ENCODE peak calls at places on chromosomes 6 and 20, in seven cellular contexts. G, Q, L, V, S, H and I are unnamed samples.

GRCh38 chr6:170281331-170282292 is 9.3 kb downstream of the DLL1 start:
- DNase-seq in G (no peak), Q (no peak), V (no peak), H (no peak), L (no peak), S (no peak), I (peak; percentile 54)

GRCh38 chr6:49409951-49410542 is 53.0 kb downstream of the MMUT start:
- DNase-seq in H (peak; percentile 5), L (peak; percentile 51), G (peak; percentile 90), V (peak; percentile 83), S (peak; percentile 86), Q (peak; percentile 90), I (peak; percentile 5)

GRCh38 chr6:39688494-39688893 is 36.7 kb downstream of the KIF6 start:
- DNase-seq in G (no peak), V (peak; percentile 75), H (no peak), S (peak; percentile 70), L (no peak), Q (no peak), I (no peak)

GRCh38 chr6:14120556-14120955 is 3.0 kb downstream of the CD83 start:
- DNase-seq in S (no peak), V (no peak), L (no peak), H (no peak), G (no peak), Q (no peak), I (no peak)

GRCh38 chr6:159125977-159126376 is 43.2 kb upstream of the FNDC1 start:
- DNase-seq in L (no peak), Q (no peak), G (peak; percentile 86), V (peak; percentile 11), S (no peak), H (no peak), I (no peak)

GRCh38 chr6:134065706-134066105 is 13.3 kb upstream of the SLC2A12 start:
- DNase-seq in L (no peak), S (no peak), G (no peak), H (no peak), Q (no peak), V (peak; percentile 37), I (peak; percentile 62)

GRCh38 chr20:21609221-21609620 is 95.4 kb upstream of the NKX2-2 start:
- DNase-seq in H (no peak), G (no peak), Q (no peak), L (no peak), S (no peak), V (no peak), I (no peak)

GRCh38 chr20:6492396-6493055 is 275.0 kb upstream of the BMP2 start:
- DNase-seq in L (peak; percentile 39), H (no peak), Q (peak; percentile 78), V (peak; percentile 47), G (no peak), S (peak; percentile 29), I (no peak)

GRCh38 chr6:140846518-140847277 is 1286.0 kb upstream of the GJE1 start:
- DNase-seq in V (peak; percentile 16), L (no peak), Q (no peak), G (no peak), S (no peak), H (no peak), I (no peak)

GRCh38 chr20:23550227-23550626 is 18.1 kb downstream of the CST9L start:
- DNase-seq in S (no peak), G (peak; percentile 31), V (no peak), Q (no peak), H (no peak), L (no peak), I (no peak)

GRCh38 chr6:158384671-158385110 is 72.4 kb downstream of the TULP4 start:
- DNase-seq in G (no peak), Q (no peak), H (no peak), V (no peak), L (no peak), S (no peak), I (no peak)

GRCh38 chr20:2703716-2704475 is 11.3 kb downstream of the EBF4 start:
- DNase-seq in V (no peak), L (no peak), G (no peak), H (no peak), Q (no peak), S (no peak), I (no peak)

GRCh38 chr20:14853079-14853478 is 515.7 kb upstream of the FLRT3 start:
- DNase-seq in V (no peak), Q (no peak), H (no peak), S (no peak), G (no peak), L (no peak), I (no peak)

GRCh38 chr6:14981960-14982359 is 263.9 kb upstream of the JARID2 start:
- DNase-seq in Q (no peak), S (no peak), G (no peak), V (no peak), L (no peak), H (no peak), I (no peak)

GRCh38 chr20:34185766-34186620 is 55.2 kb upstream of the ASIP start:
- DNase-seq in V (peak; percentile 6), H (no peak), S (no peak), L (no peak), Q (no peak), G (no peak), I (no peak)

GRCh38 chr20:2245637-2246036 is 50.2 kb upstream of the TGM3 start:
- DNase-seq in L (no peak), G (peak; percentile 48), S (no peak), V (no peak), H (no peak), Q (no peak), I (no peak)

GRCh38 chr20:18533491-18533890 is 25.8 kb downstream of the SEC23B start:
- DNase-seq in V (no peak), S (no peak), Q (no peak), L (no peak), G (no peak), H (no peak), I (no peak)

GRCh38 chr6:21597706-21598273 is 4.2 kb downstream of the SOX4 start:
- DNase-seq in L (no peak), S (no peak), H (no peak), G (no peak), V (peak; percentile 54), Q (no peak), I (peak; percentile 54)

GRCh38 chr6:161117942-161118341 is 126.4 kb downstream of the MAP3K4 start:
- DNase-seq in V (no peak), G (no peak), S (no peak), Q (no peak), L (no peak), H (no peak), I (no peak)

DNA sequence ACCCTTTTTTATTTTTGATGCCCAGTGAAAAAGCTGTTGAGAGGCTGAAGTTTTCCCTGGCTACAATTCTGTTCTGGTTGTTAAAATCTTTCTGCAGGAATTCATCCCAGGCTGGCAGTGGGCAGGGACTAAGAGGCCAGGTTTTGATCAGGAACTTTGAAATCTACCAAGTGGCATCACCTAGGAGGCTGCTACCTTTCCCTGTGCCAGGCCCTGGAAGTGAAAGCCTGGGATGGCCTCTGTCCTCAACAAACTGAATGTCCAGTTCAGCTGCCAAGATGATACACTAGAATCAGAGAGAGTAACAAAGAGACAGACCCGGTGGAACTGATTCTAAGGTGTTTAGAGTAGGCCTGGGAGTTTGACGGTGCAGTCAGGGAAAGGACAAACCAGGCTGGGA is 596 bp downstream of the IYD start:
- DNase-seq in V (no peak), G (no peak), L (no peak), Q (no peak), H (no peak), S (no peak), I (no peak)
- H3K4me3 ChIP-seq in V (no peak overlapping the region), G (no peak overlapping the region), L (no peak overlapping the region), Q (no peak overlapping the region), H (no peak overlapping the region), S (no peak overlapping the region), I (no peak overlapping the region)

GRCh38 chr6:16729183-16729696 is 32.0 kb downstream of the ATXN1 start:
- DNase-seq in Q (peak; percentile 54), G (no peak), S (peak; percentile 53), L (no peak), V (peak; percentile 74), H (no peak), I (no peak)

GRCh38 chr6:16730720-16731502 is 30.3 kb downstream of the ATXN1 start:
- DNase-seq in L (no peak), S (no peak), G (no peak), V (no peak), H (no peak), Q (no peak), I (no peak)

GRCh38 chr6:16729744-16730143 is 31.5 kb downstream of the ATXN1 start:
- DNase-seq in Q (no peak), L (no peak), V (no peak), H (no peak), S (no peak), G (no peak), I (no peak)

GRCh38 chr6:16733085-16733484 is 28.2 kb downstream of the ATXN1 start:
- DNase-seq in H (no peak), V (no peak), G (no peak), S (no peak), Q (no peak), L (no peak), I (no peak)

GRCh38 chr6:16731503-16732018 is 29.7 kb downstream of the ATXN1 start:
- DNase-seq in H (no peak), L (no peak), G (no peak), Q (no peak), S (no peak), V (no peak), I (no peak)
- H3K4me3 ChIP-seq in H (peak overlapping the region; percentile 30), L (no peak overlapping the region), G (no peak overlapping the region), Q (no peak overlapping the region), S (no peak overlapping the region), V (no peak overlapping the region), I (no peak overlapping the region)

GRCh38 chr20:47093567-47093966 is 198.9 kb downstream of the EYA2 start:
- DNase-seq in H (no peak), S (no peak), G (no peak), L (no peak), Q (no peak), V (no peak), I (no peak)

GRCh38 chr20:47097691-47098622 is 203.3 kb downstream of the EYA2 start:
- DNase-seq in Q (no peak), V (no peak), H (no peak), S (no peak), G (peak; percentile 53), L (no peak), I (no peak)

GRCh38 chr20:47099749-47100515 is 205.3 kb downstream of the EYA2 start:
- DNase-seq in H (no peak), V (peak; percentile 81), Q (no peak), G (peak; percentile 85), L (no peak), S (no peak), I (no peak)

GRCh38 chr20:47099093-47099492 is 204.4 kb downstream of the EYA2 start:
- DNase-seq in V (no peak), G (peak; percentile 69), L (no peak), H (no peak), S (no peak), Q (no peak), I (no peak)

DNA sequence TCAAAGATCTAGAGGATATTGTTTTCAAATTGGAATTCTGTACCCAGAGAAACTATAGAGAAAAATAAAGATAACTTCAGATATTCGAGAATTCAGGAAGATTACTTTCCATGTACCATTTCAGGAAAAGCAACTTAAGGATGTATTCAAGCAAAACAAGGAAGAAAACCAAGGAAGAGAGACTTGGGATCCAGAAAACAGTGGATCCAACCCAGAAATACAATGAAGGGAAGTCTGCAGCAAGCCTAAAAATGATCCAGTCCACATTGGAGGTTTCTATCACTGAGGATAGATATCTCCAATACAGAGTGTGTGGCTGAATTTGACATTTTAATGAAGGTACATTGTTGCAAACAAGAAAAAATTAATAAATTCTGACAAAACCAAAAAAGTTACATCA is 201.0 kb downstream of the EYA2 start:
- DNase-seq in Q (no peak), L (no peak), G (no peak), H (no peak), S (no peak), V (no peak), I (no peak)
- H3K4me3 ChIP-seq in Q (no peak overlapping the region), L (no peak overlapping the region), G (no peak overlapping the region), H (no peak overlapping the region), S (no peak overlapping the region), V (no peak overlapping the region), I (no peak overlapping the region)

GRCh38 chr20:5131502-5131901 is 4.7 kb downstream of the CDS2 start:
- DNase-seq in G (no peak), Q (no peak), V (no peak), L (no peak), S (no peak), H (no peak), I (no peak)
- H3K4me3 ChIP-seq in G (no peak overlapping the region), Q (no peak overlapping the region), V (no peak overlapping the region), L (no peak overlapping the region), S (no peak overlapping the region), H (no peak overlapping the region), I (no peak overlapping the region)